ENCODE peak calls at places on chromosomes 7 and 10, in nine cellular contexts. Q, Z, D, F, U, A, H, B and O are unnamed samples.

GRCh38 chr7:141785711-141786552 is 4.1 kb upstream of the TAS2R5 start:
- DNase-seq in U (peak), D (peak), B (peak), F (no peak), A (peak), H (no peak), Z (peak), Q (peak), O (peak)

GRCh38 chr10:31582365-31583052 is 263.5 kb downstream of the ZEB1 start:
- DNase-seq in A (peak), B (peak), F (no peak), D (no peak), H (no peak), Z (peak), U (no peak), Q (no peak), O (no peak)

GRCh38 chr10:74825033-74825370 is 1.4 kb upstream of the KAT6B start:
- DNase-seq in D (no peak), Q (no peak), Z (no peak), H (no peak), U (no peak), B (no peak), A (no peak), F (peak), O (no peak)

GRCh38 chr10:100867564-100867963 is 45.2 kb upstream of the SLF2 start:
- DNase-seq in A (no peak), H (no peak), F (no peak), D (no peak), Q (no peak), B (no peak), Z (no peak), U (no peak), O (no peak)

GRCh38 chr10:92868557-92868956 is 20.2 kb downstream of the EXOC6 start:
- DNase-seq in Z (no peak), F (no peak), B (no peak), U (no peak), Q (no peak), A (no peak), H (no peak), D (no peak), O (no peak)

GRCh38 chr10:11379771-11380170 is 231.7 kb downstream of the USP6NL start:
- DNase-seq in H (no peak), A (no peak), Q (no peak), F (no peak), D (no peak), Z (no peak), U (no peak), B (no peak), O (no peak)

GRCh38 chr7:2175091-2175490 is 57.7 kb downstream of the MAD1L1 start:
- DNase-seq in Z (no peak), Q (no peak), H (no peak), B (no peak), F (no peak), A (no peak), U (no peak), D (no peak), O (no peak)

GRCh38 chr7:16759840-16760239 is 6.3 kb downstream of the TSPAN13 start:
- DNase-seq in U (no peak), Q (no peak), B (no peak), A (no peak), F (no peak), Z (no peak), H (no peak), D (no peak), O (no peak)

GRCh38 chr7:105830405-105831218 is 45.8 kb downstream of the ATXN7L1 start:
- DNase-seq in F (no peak), Z (peak), H (no peak), D (peak), A (peak), B (peak), Q (peak), U (no peak), O (no peak)

GRCh38 chr7:88233828-88234227 is 14.0 kb upstream of the SRI start:
- DNase-seq in H (no peak), F (no peak), D (no peak), Q (no peak), Z (no peak), U (no peak), B (no peak), A (no peak), O (no peak)

GRCh38 chr7:92904292-92905131 is 68.1 kb upstream of the CDK6 start:
- DNase-seq in D (no peak), A (peak), B (peak), Z (peak), H (peak), U (no peak), Q (peak), F (peak), O (peak)

GRCh38 chr7:901388-902154 is 25.2 kb downstream of the GET4 start:
- DNase-seq in U (peak), Z (peak), F (no peak), D (peak), B (peak), A (peak), Q (peak), H (peak), O (no peak)

GRCh38 chr10:6953131-6953834 is 373.2 kb upstream of the PRKCQ start:
- DNase-seq in U (no peak), A (no peak), Z (no peak), B (peak), H (no peak), D (no peak), F (no peak), Q (peak), O (no peak)

GRCh38 chr7:17986826-17987225 is 40.8 kb downstream of the PRPS1L1 start:
- DNase-seq in A (peak), D (no peak), F (no peak), Z (peak), B (peak), U (no peak), H (no peak), Q (peak), O (no peak)

GRCh38 chr10:84765656-84766055 is 437.3 kb downstream of the CCSER2 start:
- DNase-seq in F (no peak), Q (no peak), D (no peak), A (no peak), Z (no peak), U (no peak), B (no peak), H (no peak), O (no peak)